ENCODE peak calls at places on chromosomes 7 and 10, in ten cellular contexts. R is Daoy; I is germinal center; K is NCI-H1694; L is foreskin melanocyte; T is non-pigmented ciliary epithelial cell; X is WTC11; A is smooth muscle cell of the brain vasculature; S is stimulated activated CD4-positive, alpha-beta T cell treated with anti-CD3 and anti-CD28 coated beads, Interleukin-4, amount 100 ng/mL, for 4 hours; F is NCI-H1436. B is an unnamed sample.
A peak's percentile ranks its signal among the peaks of the same experiment; 100 is the strongest.

GRCh38 chr7:21113609-21114416 is 314.1 kb upstream of the SP4 start:
- DNase-seq in K (no peak), T (no peak), L (peak; percentile 54), I (no peak), A (no peak), R (no peak), F (no peak), X (no peak), S (no peak), B (no peak)

GRCh38 chr10:103145046-103145445 is 48.0 kb downstream of the NT5C2 start:
- DNase-seq in L (no peak), R (no peak), S (no peak), A (no peak), K (no peak), I (no peak), X (no peak), T (peak; percentile 67), F (no peak), B (no peak)

GRCh38 chr7:84744388-84744787 is 442.5 kb downstream of the SEMA3D start:
- DNase-seq in I (no peak), A (no peak), S (no peak), K (no peak), T (no peak), X (no peak), R (no peak), F (no peak), L (no peak), B (no peak)

GRCh38 chr7:157707983-157708720 is 371.3 kb downstream of the DNAJB6 start:
- DNase-seq in T (no peak), L (no peak), A (no peak), F (no peak), X (no peak), S (no peak), R (no peak), I (no peak), K (no peak), B (no peak)

GRCh38 chr10:114073787-114074186 is 30.1 kb downstream of the ADRB1 start:
- DNase-seq in X (no peak), K (no peak), T (no peak), A (no peak), L (no peak), F (no peak), R (no peak), I (no peak), S (no peak), B (peak; percentile 32)

GRCh38 chr10:131187886-131188285 is 123.6 kb downstream of the TCERG1L start:
- DNase-seq in I (no peak), A (no peak), X (no peak), L (peak; percentile 4), K (no peak), S (no peak), F (peak; percentile 56), R (no peak), T (no peak), B (no peak)

GRCh38 chr7:104130726-104131125 is 77.1 kb downstream of the ORC5 start:
- DNase-seq in X (no peak), F (no peak), T (no peak), I (no peak), A (no peak), K (no peak), R (no peak), S (no peak), L (no peak), B (no peak)

GRCh38 chr7:130959743-130960207 is 225.8 kb upstream of the KLF14 start:
- DNase-seq in X (peak; percentile 24), A (no peak), L (peak; percentile 83), T (no peak), I (no peak), F (no peak), S (no peak), R (peak; percentile 93), K (no peak), B (peak; percentile 94)

GRCh38 chr7:116316838-116317612 is 106.7 kb downstream of the TES start:
- DNase-seq in I (no peak), L (peak; percentile 100), S (no peak), T (peak; percentile 99), K (no peak), X (no peak), F (no peak), A (peak; percentile 80), R (peak; percentile 99), B (no peak)

GRCh38 chr7:1237704-1238255 is 5.1 kb downstream of the UNCX start:
- DNase-seq in A (no peak), S (no peak), L (no peak), R (no peak), T (no peak), K (no peak), X (no peak), I (no peak), F (no peak), B (no peak)

GRCh38 chr10:48796846-48797245 is 112.2 kb downstream of the WDFY4 start:
- DNase-seq in T (no peak), L (no peak), I (no peak), R (no peak), S (no peak), K (no peak), X (no peak), F (no peak), A (no peak), B (no peak)

GRCh38 chr7:2804227-2804763 is 39.8 kb downstream of the GNA12 start:
- DNase-seq in T (no peak), F (no peak), A (no peak), L (no peak), R (no peak), X (no peak), K (no peak), S (no peak), I (no peak), B (peak; percentile 30)

B was measured in NAMALWA.